ENCODE peak calls at places on chromosomes 11 and 22, in six cellular contexts. P is stomach; Q is kidney; U is adrenal gland; J is CD8-positive, alpha-beta memory T cell; L is heart left ventricle. S is an unnamed sample. For H3K36me3, the result is how much of the 10 kb centered on the place peaks cover.

GRCh38 chr11:36292311-36292722 is 3.1 kb upstream of the COMMD9 start:
- DNase-seq in P (no peak), Q (no peak), U (no peak), J (no peak), L (no peak), S (peak)

GRCh38 chr22:33476716-33477115 is 418.5 kb upstream of the SYN3 start:
- DNase-seq in P (no peak), Q (no peak), U (peak), J (no peak), L (no peak), S (no peak)

GRCh38 chr11:132448334-132448995 is 1078.0 kb downstream of the NTM start:
- DNase-seq in P (no peak), Q (no peak), U (no peak), J (no peak), L (no peak), S (no peak)

GRCh38 chr11:103071008-103071407 is 21.0 kb downstream of the DCUN1D5 start:
- DNase-seq in P (no peak), Q (no peak), U (no peak), J (no peak), L (no peak), S (no peak)

GRCh38 chr22:24059121-24059520 is 48.0 kb downstream of the CABIN1 start:
- DNase-seq in P (no peak), Q (no peak), U (no peak), J (no peak), L (no peak), S (peak)

GRCh38 chr22:29967461-29967860 is 84.5 kb downstream of the MTMR3 start:
- DNase-seq in P (no peak), Q (no peak), U (no peak), J (no peak), L (no peak), S (no peak)

GRCh38 chr11:126981635-126982034 is 18.9 kb downstream of the KIRREL3 start:
- DNase-seq in P (no peak), Q (no peak), U (no peak), J (no peak), L (no peak), S (no peak)

GRCh38 chr11:74754507-74755255 is 6.0 kb downstream of the RNF169 start:
- DNase-seq in P (no peak), Q (no peak), U (no peak), J (no peak), L (no peak), S (peak)

GRCh38 chr11:45227836-45228235 is 58.3 kb downstream of the SYT13 start:
- DNase-seq in P (no peak), Q (no peak), U (no peak), J (no peak), L (no peak), S (no peak)

GRCh38 chr22:28435271-28435825 is 244.3 kb downstream of the TTC28 start:
- DNase-seq in P (peak), Q (no peak), U (peak), J (no peak), L (peak), S (peak)

GRCh38 chr11:126703661-126704060 is 296.9 kb downstream of the KIRREL3 start:
- DNase-seq in P (no peak), Q (no peak), U (no peak), J (no peak), L (no peak), S (no peak)

GRCh38 chr11:5500391-5500790 is 9.4 kb downstream of the UBQLN3 start:
- DNase-seq in P (no peak), Q (no peak), U (no peak), J (no peak), L (no peak), S (no peak)

GRCh38 chr11:16460508-16460907 is 104.2 kb upstream of the SOX6 start:
- DNase-seq in P (no peak), Q (no peak), U (no peak), J (no peak), L (no peak), S (no peak)

GRCh38 chr11:43834291-43834690 is 46.3 kb upstream of the ALKBH3 start:
- DNase-seq in P (no peak), Q (no peak), U (no peak), J (no peak), L (no peak), S (no peak)

DNA sequence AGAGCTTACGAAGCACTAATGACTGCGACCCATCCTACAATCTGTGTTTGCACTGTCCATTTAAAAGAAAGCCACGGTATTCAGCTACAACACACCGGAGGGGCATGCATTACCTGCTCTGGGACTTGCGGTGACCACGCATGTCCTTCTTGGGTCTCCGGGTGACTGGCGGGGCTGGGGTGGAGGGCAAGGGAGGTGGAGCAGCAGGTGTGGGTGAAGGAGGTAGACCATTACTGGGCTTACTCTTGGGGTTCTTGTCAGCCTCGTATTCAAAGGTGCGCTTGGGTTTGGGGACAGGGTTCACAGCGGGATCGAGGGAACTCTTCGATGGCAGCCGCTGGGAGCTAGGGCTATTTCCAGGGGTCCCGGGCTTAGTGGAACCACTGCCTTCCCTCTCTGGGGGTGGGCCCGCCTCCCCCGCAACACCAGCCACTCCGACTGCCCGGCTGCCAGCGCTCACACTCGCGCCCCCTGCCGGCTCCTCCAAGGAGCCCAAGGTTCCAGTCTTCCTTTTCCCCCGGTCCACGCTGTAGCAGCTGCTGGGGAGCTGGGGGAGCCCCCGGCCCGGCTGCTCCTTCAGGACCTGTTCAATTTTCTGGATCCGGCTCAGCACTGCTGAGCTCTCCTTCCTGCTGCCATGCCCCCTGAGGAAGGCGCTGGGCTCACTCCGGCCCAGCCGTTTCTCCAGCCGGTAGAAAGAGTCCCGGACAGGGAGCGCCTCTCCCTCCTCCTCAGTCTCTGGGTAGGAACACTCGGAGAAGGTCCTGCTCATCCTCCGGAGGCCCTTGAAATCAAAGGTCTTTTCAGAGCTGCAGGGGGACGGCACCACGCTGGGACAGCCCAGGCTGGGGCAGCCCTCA is 47.5 kb downstream of the RPL27A start:
- DNase-seq in P (no peak), Q (no peak), U (no peak), J (no peak), L (no peak), S (no peak)
- H3K36me3 ChIP-seq in P (under half), Q (under half), U (under half), J (under half), L (under half), S (under half)

GRCh38 chr11:9254416-9254815 is 10.7 kb downstream of the DENND5A start:
- DNase-seq in P (no peak), Q (no peak), U (no peak), J (no peak), L (no peak), S (no peak)

GRCh38 chr11:9249252-9249651 is 15.9 kb downstream of the DENND5A start:
- DNase-seq in P (no peak), Q (no peak), U (no peak), J (no peak), L (no peak), S (no peak)

GRCh38 chr11:9253086-9253485 is 12.1 kb downstream of the DENND5A start:
- DNase-seq in P (no peak), Q (no peak), U (no peak), J (no peak), L (no peak), S (no peak)

GRCh38 chr11:9250139-9250582 is 15.0 kb downstream of the DENND5A start:
- DNase-seq in P (no peak), Q (no peak), U (no peak), J (no peak), L (no peak), S (no peak)

GRCh38 chr11:9251306-9251705 is 13.8 kb downstream of the DENND5A start:
- DNase-seq in P (no peak), Q (no peak), U (no peak), J (no peak), L (no peak), S (peak)
- H3K36me3 ChIP-seq in P (under half), Q (under half), U (under half), J (under half), L (under half), S (under half)

DNA sequence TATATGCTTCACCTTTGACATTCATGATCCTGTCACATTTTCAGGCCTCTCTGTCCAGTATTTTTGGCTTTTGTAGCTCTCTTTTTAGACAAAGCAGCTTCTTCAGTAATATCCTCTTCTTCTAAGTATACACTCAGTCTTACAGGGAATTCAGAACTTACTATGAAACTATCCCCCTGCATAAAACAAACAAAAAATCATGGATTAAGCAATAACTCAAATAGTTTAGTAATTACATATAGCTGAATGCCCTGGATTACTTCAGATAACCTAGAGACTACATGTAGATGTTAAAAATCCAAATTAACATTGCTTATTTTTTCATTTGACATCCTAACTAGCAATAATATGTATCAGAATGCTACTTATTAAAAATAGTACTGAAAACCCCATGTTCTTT is 5.2 kb downstream of the TAF1D start:
- DNase-seq in P (no peak), Q (no peak), U (no peak), J (no peak), L (no peak), S (peak)
- H3K36me3 ChIP-seq in P (half or more), Q (half or more), U (half or more), J (half or more), L (half or more), S (under half)

GRCh38 chr11:72823105-72823804 is 9.0 kb downstream of the ATG16L2 start:
- DNase-seq in P (no peak), Q (no peak), U (no peak), J (no peak), L (no peak), S (no peak)

GRCh38 chr11:72824020-72824419 is 9.8 kb downstream of the ATG16L2 start:
- DNase-seq in P (no peak), Q (no peak), U (no peak), J (no peak), L (no peak), S (no peak)

GRCh38 chr11:72826191-72826941 is 12.2 kb downstream of the ATG16L2 start:
- DNase-seq in P (no peak), Q (no peak), U (no peak), J (no peak), L (no peak), S (no peak)

GRCh38 chr11:72825661-72826060 is 11.4 kb downstream of the ATG16L2 start:
- DNase-seq in P (no peak), Q (no peak), U (no peak), J (no peak), L (no peak), S (no peak)

DNA sequence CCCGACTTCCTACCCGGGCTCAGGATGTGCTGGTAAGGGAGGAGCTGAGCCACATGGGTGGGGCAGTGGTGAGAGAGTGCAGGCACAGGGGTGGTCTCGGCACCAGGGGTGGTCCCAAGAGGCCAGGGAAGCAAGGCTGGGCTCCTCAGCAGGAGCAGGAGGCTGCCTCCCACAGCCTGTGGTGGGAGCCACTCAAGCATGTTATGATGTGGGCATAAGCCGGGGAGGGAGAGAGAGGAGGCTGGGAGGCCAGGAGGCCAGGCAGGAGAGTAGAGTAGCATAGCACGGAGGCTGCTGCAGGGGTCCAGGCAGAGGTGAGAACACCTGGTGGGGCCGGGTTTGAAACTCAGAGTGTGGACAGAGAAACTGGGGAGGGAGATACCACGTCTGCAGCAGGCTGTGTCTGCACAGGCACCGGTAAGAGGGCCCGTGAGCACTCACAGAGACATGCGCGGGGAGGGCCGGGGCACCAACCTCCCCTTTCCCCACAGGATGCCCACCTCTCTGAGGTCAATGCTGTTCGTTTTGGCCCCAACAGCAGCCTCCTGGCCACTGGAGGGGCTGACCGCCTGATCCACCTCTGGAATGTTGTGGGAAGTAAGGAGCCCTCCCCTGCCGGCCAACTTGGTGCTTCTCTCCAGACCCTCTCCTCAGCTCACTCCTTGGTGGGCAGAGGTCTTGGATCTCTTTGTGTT is 10.7 kb downstream of the ATG16L2 start:
- DNase-seq in P (no peak), Q (no peak), U (no peak), J (no peak), L (no peak), S (no peak)
- H3K36me3 ChIP-seq in P (under half), Q (under half), U (under half), J (under half), L (under half), S (under half)

GRCh38 chr22:42067706-42068350 is 2.8 kb downstream of the NAGA start:
- DNase-seq in P (no peak), Q (peak), U (no peak), J (no peak), L (no peak), S (no peak)

GRCh38 chr22:42068351-42068730 is 2.3 kb downstream of the NAGA start:
- DNase-seq in P (no peak), Q (peak), U (no peak), J (no peak), L (no peak), S (no peak)

GRCh38 chr22:42065408-42066132 is 5.0 kb downstream of the NAGA start:
- DNase-seq in P (no peak), Q (peak), U (no peak), J (no peak), L (no peak), S (no peak)

GRCh38 chr22:42066133-42066761 is 4.4 kb downstream of the NAGA start:
- DNase-seq in P (no peak), Q (peak), U (no peak), J (no peak), L (no peak), S (no peak)

DNA sequence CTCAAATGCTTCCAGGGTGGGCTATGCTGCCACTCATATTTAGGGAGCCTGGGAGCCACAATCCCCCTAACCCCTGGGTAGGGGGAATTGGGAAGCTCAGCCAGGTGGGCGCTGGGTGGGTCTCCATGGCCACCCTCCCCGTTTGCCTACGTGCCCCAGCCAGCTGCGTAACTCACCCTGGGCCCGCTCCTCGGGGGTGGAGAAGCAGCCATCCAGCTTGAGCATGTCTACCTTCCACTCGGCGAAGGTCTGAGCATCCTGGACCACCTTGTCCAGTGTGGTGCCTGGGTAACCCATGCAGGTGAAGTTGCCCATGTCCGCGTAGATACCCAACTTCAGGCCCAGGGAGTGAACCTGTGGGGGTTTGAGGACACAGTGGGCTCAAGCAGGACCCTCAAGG is 3.7 kb downstream of the NAGA start:
- DNase-seq in P (no peak), Q (peak), U (no peak), J (no peak), L (no peak), S (no peak)
- H3K36me3 ChIP-seq in P (under half), Q (under half), U (under half), J (under half), L (half or more), S (under half)

S was measured in bronchial epithelial cell.